ENCODE peak calls at places on chromosome 6, in four cellular contexts. L, C, G and W are unnamed samples.
A peak's percentile ranks its signal among the peaks of the same experiment; 100 is the strongest.

GRCh38 chr6:138577151-138577915 is 78.0 kb upstream of the NHSL1 start:
- DNase-seq in G (no peak), C (no peak), L (no peak), W (no peak)

GRCh38 chr6:125728739-125729138 is 20.7 kb upstream of the HEY2 start:
- DNase-seq in L (no peak), C (no peak), G (no peak), W (no peak)

GRCh38 chr6:16676978-16677377 is 84.3 kb downstream of the ATXN1 start:
- DNase-seq in L (peak; percentile 38), C (no peak), G (no peak), W (no peak)

GRCh38 chr6:75414445-75415021 is 79.1 kb downstream of the FILIP1 start:
- DNase-seq in C (no peak), G (no peak), L (no peak), W (no peak)

GRCh38 chr6:41652876-41653641 is 14.8 kb downstream of the MDFI start:
- DNase-seq in G (no peak), C (no peak), L (no peak), W (peak; percentile 47)

GRCh38 chr6:13733178-13733851 is 21.7 kb upstream of the RANBP9 start:
- DNase-seq in G (no peak), L (peak; percentile 95), C (no peak), W (no peak)

GRCh38 chr6:116010400-116011095 is 50.1 kb downstream of the FRK start:
- DNase-seq in C (peak; percentile 73), G (peak; percentile 55), L (peak; percentile 81), W (peak; percentile 87)

GRCh38 chr6:22907085-22907484 is 337.7 kb downstream of the HDGFL1 start:
- DNase-seq in G (no peak), L (no peak), C (no peak), W (no peak)

GRCh38 chr6:89794324-89794723 is 25.3 kb downstream of the MDN1 start:
- DNase-seq in C (no peak), L (no peak), G (no peak), W (no peak)

GRCh38 chr6:134882426-134883038 is 67.4 kb downstream of the ALDH8A1 start:
- DNase-seq in C (peak; percentile 79), L (peak; percentile 86), G (peak; percentile 54), W (peak; percentile 87)

GRCh38 chr6:73391735-73392134 is 2.9 kb upstream of the DDX43 start:
- DNase-seq in G (no peak), C (no peak), L (no peak), W (no peak)

GRCh38 chr6:15037253-15037652 is 208.6 kb upstream of the JARID2 start:
- DNase-seq in G (no peak), L (no peak), C (no peak), W (no peak)

GRCh38 chr6:73665686-73666319 is 12.0 kb upstream of the SLC17A5 start:
- DNase-seq in L (no peak), C (no peak), G (no peak), W (no peak)

GRCh38 chr6:41785689-41786450 is 1.6 kb upstream of the TOMM6 start:
- DNase-seq in L (peak; percentile 23), C (no peak), G (peak; percentile 55), W (no peak)

GRCh38 chr6:166402582-166403277 is 20.0 kb upstream of the MPC1 start:
- DNase-seq in C (no peak), G (peak; percentile 11), L (no peak), W (peak; percentile 41)

GRCh38 chr6:76792394-76792793 is 670.9 kb downstream of the HTR1B start:
- DNase-seq in L (no peak), G (no peak), C (no peak), W (no peak)

GRCh38 chr6:169370666-169371343 is 117.2 kb upstream of the THBS2 start:
- DNase-seq in C (no peak), G (no peak), L (no peak), W (no peak)

GRCh38 chr6:167980911-167981310 is 16.6 kb upstream of the KIF25 start:
- DNase-seq in G (no peak), L (no peak), C (peak; percentile 27), W (no peak)

GRCh38 chr6:127464161-127464880 is 5.1 kb upstream of the KIAA0408 start:
- DNase-seq in L (peak; percentile 83), G (no peak), C (no peak), W (no peak)

GRCh38 chr6:65157025-65157424 is 550.0 kb downstream of the EYS start:
- DNase-seq in C (no peak), L (no peak), G (no peak), W (no peak)

GRCh38 chr6:34953084-34954025 is 64.3 kb downstream of the ANKS1A start:
- DNase-seq in L (peak; percentile 68), C (peak; percentile 70), G (no peak), W (no peak)

GRCh38 chr6:51885957-51886356 is 201.5 kb downstream of the PKHD1 start:
- DNase-seq in C (no peak), L (no peak), G (no peak), W (no peak)

GRCh38 chr6:30798501-30798900 is 54.2 kb upstream of the IER3 start:
- DNase-seq in C (peak; percentile 49), L (peak; percentile 39), G (no peak), W (no peak)

DNA sequence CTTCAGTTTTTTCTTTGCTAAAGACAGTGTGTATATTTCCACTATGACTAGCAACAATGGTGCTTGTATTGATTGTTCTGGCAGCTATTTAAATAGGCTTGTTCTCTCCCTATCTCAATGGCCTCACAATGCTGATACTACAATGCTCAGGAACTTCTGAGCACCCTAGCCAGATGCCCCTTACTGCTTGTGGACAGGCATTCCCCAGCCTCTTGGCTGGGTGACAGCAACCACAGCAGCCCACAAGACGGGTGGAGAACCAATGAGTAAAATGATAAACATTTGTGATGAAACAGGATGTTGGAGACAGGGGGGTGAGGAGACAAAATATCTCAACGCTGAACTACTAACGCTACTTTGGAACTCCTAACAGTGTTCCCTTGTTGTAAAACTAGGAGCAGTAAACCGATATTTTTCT is 42.3 kb downstream of the HIVEP2 start:
- DNase-seq in G (no peak), C (peak; percentile 80), L (peak; percentile 98), W (no peak)
- H3K4me1 ChIP-seq in G (peaks cover 2% of the 10 kb centered on the region), C (peaks cover 10% of the 10 kb centered on the region), L (peaks cover 21% of the 10 kb centered on the region), W (peaks cover 8% of the 10 kb centered on the region)

GRCh38 chr6:129276461-129276860 is 393.5 kb downstream of the LAMA2 start:
- DNase-seq in G (no peak), C (no peak), L (no peak), W (no peak)

GRCh38 chr6:129280719-129281118 is 397.8 kb downstream of the LAMA2 start:
- DNase-seq in L (no peak), G (no peak), C (no peak), W (no peak)

GRCh38 chr6:129281173-129281796 is 398.3 kb downstream of the LAMA2 start:
- DNase-seq in G (no peak), L (no peak), C (no peak), W (no peak)

GRCh38 chr6:129279343-129280104 is 396.6 kb downstream of the LAMA2 start:
- DNase-seq in G (no peak), C (no peak), L (no peak), W (no peak)

GRCh38 chr6:129276986-129277385 is 394.0 kb downstream of the LAMA2 start:
- DNase-seq in G (no peak), C (peak; percentile 7), L (no peak), W (no peak)
- H3K9ac ChIP-seq in G (no peak overlapping the region), C (no peak overlapping the region), L (no peak overlapping the region), W (no peak overlapping the region)

GRCh38 chr6:44932651-44933091 is 395.5 kb upstream of the RUNX2 start:
- DNase-seq in L (no peak), C (no peak), G (no peak), W (no peak)
- H3K4me1 ChIP-seq in L (no peaks in the 10 kb centered on the region), C (no peaks in the 10 kb centered on the region), G (no peaks in the 10 kb centered on the region), W (no peaks in the 10 kb centered on the region)

GRCh38 chr6:155883741-155884140 is 428.1 kb upstream of the NOX3 start:
- DNase-seq in C (peak; percentile 95), G (no peak), L (peak; percentile 70), W (no peak)
- H3K9ac ChIP-seq in C (no peak overlapping the region), G (no peak overlapping the region), L (no peak overlapping the region), W (no peak overlapping the region)

GRCh38 chr6:158328952-158329351 is 16.7 kb downstream of the TULP4 start:
- DNase-seq in G (no peak), C (no peak), L (no peak), W (no peak)
- H3K4me1 ChIP-seq in G (peaks cover 6% of the 10 kb centered on the region), C (peaks cover 8% of the 10 kb centered on the region), L (no peaks in the 10 kb centered on the region), W (no peaks in the 10 kb centered on the region)

GRCh38 chr6:143612186-143612585 is 65.6 kb upstream of the PHACTR2 start:
- DNase-seq in C (no peak), L (no peak), G (no peak), W (no peak)
- H3K9ac ChIP-seq in C (no peak overlapping the region), L (no peak overlapping the region), G (no peak overlapping the region), W (no peak overlapping the region)

GRCh38 chr6:150631982-150632642 is 32.4 kb downstream of the PLEKHG1 start:
- DNase-seq in L (peak; percentile 71), C (no peak), G (no peak), W (no peak)
- H3K4me1 ChIP-seq in L (no peaks in the 10 kb centered on the region), C (peaks cover 10% of the 10 kb centered on the region), G (no peaks in the 10 kb centered on the region), W (no peaks in the 10 kb centered on the region)

GRCh38 chr6:4135665-4136353 is 434 bp upstream of the ECI2 start:
- DNase-seq in G (peak; percentile 97), L (peak; percentile 95), C (peak; percentile 92), W (peak; percentile 98)
- H3K9ac ChIP-seq in G (peak overlapping the region; percentile 38), L (peak overlapping the region; percentile 50), C (peak overlapping the region; percentile 45), W (no peak overlapping the region)